ENCODE peak calls at places on chromosome 7, in eight cellular contexts. L, G, A, O, N, T, M and F are unnamed samples.

GRCh38 chr7:148732862-148733261 is 34.2 kb downstream of the CUL1 start:
- DNase-seq in L (no peak), G (no peak), A (no peak), O (no peak), N (no peak), T (no peak), M (no peak), F (no peak)

GRCh38 chr7:77327932-77328628 is 88.1 kb downstream of the GSAP start:
- DNase-seq in L (no peak), G (peak), A (no peak), O (peak), N (peak), T (no peak), M (no peak), F (no peak)

GRCh38 chr7:107998660-107999480 is 4.1 kb downstream of the LAMB1 start:
- DNase-seq in L (no peak), G (no peak), A (no peak), O (no peak), N (no peak), T (no peak), M (no peak), F (peak)

GRCh38 chr7:45258533-45259226 is 101.1 kb downstream of the RAMP3 start:
- DNase-seq in L (no peak), G (no peak), A (no peak), O (no peak), N (no peak), T (no peak), M (no peak), F (no peak)

GRCh38 chr7:23335621-23336020 is 36.5 kb downstream of the MALSU1 start:
- DNase-seq in L (no peak), G (peak), A (no peak), O (no peak), N (no peak), T (no peak), M (no peak), F (no peak)

GRCh38 chr7:129381710-129382484 is 52.3 kb upstream of the STRIP2 start:
- DNase-seq in L (no peak), G (no peak), A (no peak), O (no peak), N (no peak), T (no peak), M (no peak), F (no peak)

GRCh38 chr7:130914589-130915294 is 180.7 kb upstream of the KLF14 start:
- DNase-seq in L (no peak), G (no peak), A (no peak), O (no peak), N (no peak), T (no peak), M (no peak), F (no peak)

GRCh38 chr7:24318326-24318725 is 34.3 kb downstream of the NPY start:
- DNase-seq in L (no peak), G (no peak), A (no peak), O (no peak), N (no peak), T (peak), M (peak), F (no peak)

GRCh38 chr7:143416565-143417149 is 8.0 kb upstream of the EPHA1 start:
- DNase-seq in L (no peak), G (peak), A (no peak), O (peak), N (no peak), T (no peak), M (peak), F (peak)

GRCh38 chr7:96224682-96225081 is 97.2 kb downstream of the SLC25A13 start:
- DNase-seq in L (no peak), G (no peak), A (no peak), O (no peak), N (no peak), T (no peak), M (no peak), F (no peak)

GRCh38 chr7:16492513-16493062 is 27.1 kb upstream of the SOSTDC1 start:
- DNase-seq in L (no peak), G (peak), A (no peak), O (peak), N (no peak), T (no peak), M (no peak), F (peak)

GRCh38 chr7:9102846-9103245 is 669.4 kb downstream of the NXPH1 start:
- DNase-seq in L (no peak), G (no peak), A (no peak), O (no peak), N (no peak), T (no peak), M (no peak), F (no peak)

GRCh38 chr7:81573128-81573527 is 196.7 kb downstream of the HGF start:
- DNase-seq in L (no peak), G (no peak), A (no peak), O (no peak), N (no peak), T (no peak), M (no peak), F (no peak)

GRCh38 chr7:111650456-111650999 is 88.2 kb upstream of the IMMP2L start:
- DNase-seq in L (no peak), G (peak), A (peak), O (no peak), N (no peak), T (no peak), M (no peak), F (peak)

GRCh38 chr7:128322040-128322643 is 21.6 kb downstream of the RBM28 start:
- DNase-seq in L (no peak), G (peak), A (peak), O (peak), N (no peak), T (no peak), M (no peak), F (peak)

GRCh38 chr7:47638679-47639306 is 56.9 kb upstream of the TNS3 start:
- DNase-seq in L (no peak), G (peak), A (no peak), O (no peak), N (no peak), T (no peak), M (no peak), F (peak)

GRCh38 chr7:18890885-18891621 is 226.4 kb downstream of the TWIST1 start:
- DNase-seq in L (no peak), G (peak), A (no peak), O (no peak), N (no peak), T (peak), M (no peak), F (no peak)

GRCh38 chr7:17022915-17023314 is 141.1 kb upstream of the AGR3 start:
- DNase-seq in L (no peak), G (no peak), A (no peak), O (no peak), N (no peak), T (no peak), M (no peak), F (no peak)

GRCh38 chr7:120942861-120943260 is 7.7 kb upstream of the ING3 start:
- DNase-seq in L (no peak), G (no peak), A (no peak), O (no peak), N (no peak), T (no peak), M (no peak), F (no peak)

GRCh38 chr7:64888561-64888900 is 14.5 kb upstream of the ZNF273 start:
- DNase-seq in L (no peak), G (no peak), A (no peak), O (no peak), N (no peak), T (no peak), M (no peak), F (no peak)